ENCODE peak calls at places on chromosomes 3 and 15, in eight cellular contexts. I, J, L, E, O, C, Z and P are unnamed samples.

GRCh38 chr3:67067251-67067650 is 69.1 kb downstream of the KBTBD8 start:
- DNase-seq in I (no peak), L (no peak), C (no peak), O (no peak), J (no peak), Z (no peak), E (no peak), P (no peak)

GRCh38 chr15:87142096-87142495 is 1062.4 kb downstream of the AGBL1 start:
- DNase-seq in Z (no peak), I (no peak), J (no peak), O (no peak), C (no peak), L (no peak), E (no peak), P (no peak)

GRCh38 chr3:62870321-62870720 is 4.9 kb downstream of the CADPS start:
- DNase-seq in L (peak; percentile 11), E (peak; percentile 61), I (no peak), J (no peak), C (no peak), Z (no peak), O (no peak), P (no peak)

GRCh38 chr3:4613366-4613765 is 120.2 kb downstream of the ITPR1 start:
- DNase-seq in Z (no peak), I (no peak), J (no peak), O (no peak), L (no peak), E (no peak), C (no peak), P (peak; percentile 14)

GRCh38 chr15:69623521-69624513 is 171.2 kb downstream of the RPLP1 start:
- DNase-seq in L (no peak), C (no peak), I (no peak), Z (no peak), O (no peak), E (no peak), J (no peak), P (no peak)

GRCh38 chr3:134874737-134875413 is 79.8 kb downstream of the EPHB1 start:
- DNase-seq in I (no peak), O (peak; percentile 2), J (no peak), C (no peak), Z (no peak), L (no peak), E (peak; percentile 5), P (no peak)

GRCh38 chr15:41774062-41774872 is at the start of gene MAPKBP1:
- DNase-seq in O (peak; percentile 99), C (peak; percentile 96), Z (peak; percentile 84), L (peak; percentile 91), E (peak; percentile 99), I (peak; percentile 99), J (peak; percentile 95), P (peak; percentile 98)

GRCh38 chr15:38867556-38867955 is 302.9 kb upstream of the RASGRP1 start:
- DNase-seq in J (no peak), I (no peak), C (no peak), E (no peak), O (peak; percentile 55), Z (no peak), L (no peak), P (no peak)

GRCh38 chr15:25478313-25478712 is 39.5 kb upstream of the UBE3A start:
- DNase-seq in E (no peak), O (no peak), C (no peak), I (no peak), Z (no peak), J (no peak), L (no peak), P (no peak)

GRCh38 chr3:108218811-108219210 is 3.4 kb downstream of the IFT57 start:
- DNase-seq in J (no peak), E (peak; percentile 34), O (peak; percentile 55), I (no peak), C (no peak), Z (no peak), L (peak; percentile 8), P (peak; percentile 63)

GRCh38 chr3:38140326-38141172 is 2.1 kb downstream of the MYD88 start:
- DNase-seq in E (no peak), O (no peak), J (no peak), I (no peak), C (no peak), L (no peak), Z (no peak), P (no peak)

GRCh38 chr3:32557640-32558352 is 12.9 kb downstream of the DYNC1LI1 start:
- DNase-seq in O (no peak), Z (no peak), C (no peak), J (no peak), E (no peak), I (peak; percentile 11), L (no peak), P (no peak)

GRCh38 chr3:15337963-15338362 is 5.6 kb upstream of the SH3BP5 start:
- DNase-seq in J (no peak), Z (no peak), E (no peak), I (no peak), O (no peak), C (no peak), L (no peak), P (no peak)

GRCh38 chr15:58243083-58243482 is 104.9 kb downstream of the AQP9 start:
- DNase-seq in I (no peak), C (no peak), J (no peak), E (no peak), O (no peak), L (no peak), Z (no peak), P (no peak)

GRCh38 chr3:8324727-8325126 is 176.9 kb upstream of the LMCD1 start:
- DNase-seq in E (peak; percentile 35), C (peak; percentile 52), I (peak; percentile 13), L (peak; percentile 4), Z (no peak), O (peak; percentile 79), J (no peak), P (peak; percentile 64)

GRCh38 chr3:133662256-133662773 is 574 bp upstream of the TOPBP1 start:
- DNase-seq in C (peak; percentile 9), O (peak; percentile 47), L (no peak), Z (no peak), J (no peak), I (peak; percentile 22), E (peak; percentile 21), P (peak; percentile 43)

GRCh38 chr3:133661454-133662255 is at the start of gene TOPBP1:
- DNase-seq in O (peak; percentile 60), J (peak; percentile 49), Z (no peak), C (peak; percentile 87), L (no peak), I (peak; percentile 81), E (peak; percentile 64), P (peak; percentile 64)

GRCh38 chr3:133667118-133667517 is 5.4 kb upstream of the TOPBP1 start:
- DNase-seq in L (no peak), J (no peak), I (no peak), E (no peak), C (no peak), O (no peak), Z (no peak), P (no peak)

GRCh38 chr3:133659806-133660205 is 1.9 kb downstream of the TOPBP1 start:
- DNase-seq in J (no peak), Z (no peak), L (no peak), I (no peak), E (no peak), C (no peak), O (no peak), P (no peak)

GRCh38 chr3:133663569-133664313 is 2.0 kb upstream of the TOPBP1 start:
- DNase-seq in J (no peak), C (peak; percentile 40), L (peak; percentile 8), Z (no peak), O (peak; percentile 80), I (peak; percentile 64), E (peak; percentile 47), P (peak; percentile 70)
- TF ChIP-seq CTCF in J (peak; percentile 56), C (peak; percentile 78), L (peak; percentile 61), Z (peak; percentile 87), O (peak; percentile 78), I (peak; percentile 64), E (peak; percentile 73), P (peak; percentile 75)

DNA sequence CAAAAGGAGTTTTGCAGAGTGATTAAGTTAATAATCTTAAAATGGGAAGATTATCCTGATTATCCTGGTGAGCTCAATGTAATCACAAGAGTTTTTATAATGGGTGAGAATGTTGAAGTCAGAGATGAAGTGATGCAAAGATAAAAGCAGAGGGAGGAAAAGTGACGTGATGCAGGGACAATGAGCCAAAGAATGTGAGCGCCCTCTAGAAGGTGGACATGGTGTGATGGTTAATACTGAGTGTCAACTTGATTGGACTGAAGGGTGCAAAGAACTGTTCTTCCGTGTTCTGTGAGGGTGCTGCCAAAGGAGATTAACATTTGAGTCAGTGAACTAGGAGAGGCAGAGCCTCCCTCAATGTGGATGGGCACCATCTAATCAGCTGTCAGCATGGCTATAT is 569.6 kb upstream of the AGTR1 start:
- DNase-seq in E (no peak), I (no peak), L (no peak), O (no peak), C (no peak), Z (no peak), J (no peak), P (no peak)
- TF ChIP-seq CTCF in E (no peak), I (no peak), L (no peak), O (no peak), C (no peak), Z (no peak), J (no peak), P (no peak)

DNA sequence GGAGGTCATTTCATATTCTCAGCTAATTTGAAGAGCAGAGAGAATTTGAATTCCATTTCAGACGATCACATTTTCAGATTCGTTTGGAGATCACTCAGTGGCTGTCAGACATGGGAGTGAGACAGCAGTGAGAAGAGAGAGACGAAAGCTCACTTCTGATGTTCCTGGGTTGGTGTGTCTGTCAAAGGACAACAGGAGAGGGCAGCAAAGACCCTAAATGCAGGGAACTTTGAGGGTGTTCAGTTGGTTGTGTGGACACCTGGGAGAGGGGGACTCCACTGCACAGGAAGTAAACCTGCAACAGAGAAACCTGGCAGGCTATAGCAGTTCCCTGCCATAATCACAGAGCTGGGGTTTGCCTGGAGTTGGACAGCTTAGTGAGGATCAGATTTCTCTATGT is 675.1 kb downstream of the SQOR start:
- DNase-seq in I (no peak), J (no peak), O (no peak), Z (no peak), L (no peak), C (no peak), E (no peak), P (no peak)
- TF ChIP-seq CTCF in I (no peak), J (no peak), O (no peak), Z (no peak), L (no peak), C (no peak), E (no peak), P (no peak)

GRCh38 chr3:135965506-135966348 is at the start of gene PPP2R3A:
- DNase-seq in L (peak; percentile 28), I (peak; percentile 86), C (peak; percentile 92), J (peak; percentile 82), Z (no peak), E (peak; percentile 91), O (peak; percentile 88), P (peak; percentile 83)

GRCh38 chr3:135967867-135968266 is 2.3 kb downstream of the PPP2R3A start:
- DNase-seq in Z (no peak), E (no peak), O (no peak), I (no peak), J (no peak), L (no peak), C (no peak), P (no peak)

GRCh38 chr3:135965129-135965505 is 411 bp upstream of the PPP2R3A start:
- DNase-seq in J (no peak), Z (no peak), O (no peak), I (no peak), L (no peak), C (no peak), E (peak; percentile 77), P (no peak)

GRCh38 chr3:135966875-135967274 is 1.3 kb downstream of the PPP2R3A start:
- DNase-seq in L (no peak), O (no peak), J (no peak), C (no peak), E (peak; percentile 26), I (no peak), Z (no peak), P (peak; percentile 19)

GRCh38 chr3:135966349-135966695 is 794 bp downstream of the PPP2R3A start:
- DNase-seq in Z (no peak), C (peak; percentile 66), L (no peak), O (peak; percentile 21), I (no peak), J (no peak), E (peak; percentile 34), P (peak; percentile 25)
- TF ChIP-seq CTCF in Z (no peak), C (no peak), L (no peak), O (no peak), I (no peak), J (no peak), E (no peak), P (no peak)